ENCODE peak calls at places on chromosomes 13 and 19, in eight cellular contexts. J is BE2C; D is CD8-positive, alpha-beta T cell; B is stomach; O is hepatocyte; Z is upper lobe of right lung; U is Panc1; R is neural progenitor cell. M is an unnamed sample.

GRCh38 chr13:87235621-87236020 is 435.6 kb upstream of the SLITRK5 start:
- DNase-seq in J (no peak), D (no peak), B (no peak), O (no peak), Z (no peak), U (no peak), R (no peak), M (no peak)

GRCh38 chr19:53131732-53132131 is 978 bp downstream of the ZNF415 start:
- DNase-seq in J (no peak), D (no peak), B (no peak), O (no peak), Z (no peak), U (no peak), R (peak; percentile 14), M (no peak)

GRCh38 chr19:41951686-41952172 is 7.4 kb downstream of the RABAC1 start:
- DNase-seq in J (peak; percentile 86), D (peak; percentile 92), B (peak; percentile 87), O (peak; percentile 87), Z (peak; percentile 86), U (peak; percentile 57), R (peak; percentile 85), M (peak; percentile 74)

GRCh38 chr19:35267818-35268545 is 780 bp upstream of the USF2 start:
- DNase-seq in J (peak; percentile 75), D (peak; percentile 72), B (peak; percentile 78), O (peak; percentile 91), Z (peak; percentile 90), U (no peak), R (peak; percentile 89), M (peak; percentile 80)

GRCh38 chr13:60242231-60242630 is 78.5 kb upstream of the DIAPH3 start:
- DNase-seq in J (no peak), D (no peak), B (no peak), O (no peak), Z (no peak), U (no peak), R (no peak), M (no peak)

GRCh38 chr13:113669231-113669870 is 2.3 kb downstream of the GRK1 start:
- DNase-seq in J (peak; percentile 3), D (no peak), B (peak; percentile 16), O (no peak), Z (peak; percentile 36), U (no peak), R (no peak), M (no peak)

GRCh38 chr19:53868091-53868891 is 608 bp downstream of the MYADM start:
- DNase-seq in J (peak; percentile 51), D (peak; percentile 39), B (peak; percentile 44), O (peak; percentile 80), Z (peak; percentile 84), U (no peak), R (peak; percentile 73), M (peak; percentile 69)

GRCh38 chr13:95660981-95661581 is 15.9 kb upstream of the DNAJC3 start:
- DNase-seq in J (peak; percentile 64), D (no peak), B (no peak), O (peak; percentile 64), Z (no peak), U (no peak), R (peak; percentile 56), M (peak; percentile 74)

GRCh38 chr13:59880468-59880867 is 283.3 kb downstream of the DIAPH3 start:
- DNase-seq in J (no peak), D (no peak), B (no peak), O (no peak), Z (no peak), U (no peak), R (no peak), M (no peak)

GRCh38 chr13:23377603-23378002 is 55.9 kb downstream of the SACS start:
- DNase-seq in J (no peak), D (no peak), B (no peak), O (peak; percentile 27), Z (no peak), U (no peak), R (no peak), M (no peak)

GRCh38 chr19:45784096-45784495 is 1.8 kb upstream of the DMPK start:
- DNase-seq in J (no peak), D (no peak), B (no peak), O (no peak), Z (no peak), U (no peak), R (no peak), M (no peak)

GRCh38 chr19:20028611-20029010 is 10.7 kb downstream of the ZNF682 start:
- DNase-seq in J (no peak), D (no peak), B (no peak), O (no peak), Z (no peak), U (no peak), R (no peak), M (no peak)

GRCh38 chr13:32984857-32985626 is 31.2 kb upstream of the KL start:
- DNase-seq in J (no peak), D (no peak), B (peak; percentile 39), O (no peak), Z (no peak), U (peak; percentile 80), R (no peak), M (no peak)

GRCh38 chr19:4058696-4059492 is 7.8 kb downstream of the ZBTB7A start:
- DNase-seq in J (no peak), D (no peak), B (no peak), O (no peak), Z (no peak), U (no peak), R (no peak), M (no peak)

GRCh38 chr13:21089827-21090226 is 28.4 kb upstream of the LATS2 start:
- DNase-seq in J (no peak), D (no peak), B (no peak), O (no peak), Z (no peak), U (no peak), R (no peak), M (no peak)
- H3K4me1 ChIP-seq in J (no peaks in the 10 kb centered on the region), D (no peaks in the 10 kb centered on the region), B (no peaks in the 10 kb centered on the region), O (no peaks in the 10 kb centered on the region), Z (no peaks in the 10 kb centered on the region), U (no peaks in the 10 kb centered on the region), R (no peaks in the 10 kb centered on the region), M (no peaks in the 10 kb centered on the region)

GRCh38 chr19:32324631-32325215 is 20.7 kb upstream of the ZNF507 start:
- DNase-seq in J (no peak), D (no peak), B (no peak), O (no peak), Z (no peak), U (no peak), R (no peak), M (peak; percentile 33)
- TF ChIP-seq CTCF in J (no peak), D (no peak), B (no peak), O (peak; percentile 41), Z (no peak), U (peak; percentile 66), R (no peak), M (peak; percentile 31)

GRCh38 chr19:51600940-51601575 is 29.1 kb downstream of the SIGLEC5 start:
- DNase-seq in J (no peak), D (no peak), B (no peak), O (no peak), Z (no peak), U (no peak), R (no peak), M (peak; percentile 2)
- H3K4me1 ChIP-seq in J (no peaks in the 10 kb centered on the region), D (no peaks in the 10 kb centered on the region), B (peaks cover 6% of the 10 kb centered on the region), O (no peaks in the 10 kb centered on the region), Z (no peaks in the 10 kb centered on the region), U (no peaks in the 10 kb centered on the region), R (no peaks in the 10 kb centered on the region), M (no peaks in the 10 kb centered on the region)

GRCh38 chr19:14096272-14096992 is 5.9 kb upstream of the SAMD1 start:
- DNase-seq in J (no peak), D (no peak), B (no peak), O (no peak), Z (no peak), U (no peak), R (no peak), M (no peak)
- TF ChIP-seq CTCF in J (peak; percentile 30), D (no peak), B (no peak), O (no peak), Z (no peak), U (peak; percentile 36), R (no peak), M (peak; percentile 5)

DNA sequence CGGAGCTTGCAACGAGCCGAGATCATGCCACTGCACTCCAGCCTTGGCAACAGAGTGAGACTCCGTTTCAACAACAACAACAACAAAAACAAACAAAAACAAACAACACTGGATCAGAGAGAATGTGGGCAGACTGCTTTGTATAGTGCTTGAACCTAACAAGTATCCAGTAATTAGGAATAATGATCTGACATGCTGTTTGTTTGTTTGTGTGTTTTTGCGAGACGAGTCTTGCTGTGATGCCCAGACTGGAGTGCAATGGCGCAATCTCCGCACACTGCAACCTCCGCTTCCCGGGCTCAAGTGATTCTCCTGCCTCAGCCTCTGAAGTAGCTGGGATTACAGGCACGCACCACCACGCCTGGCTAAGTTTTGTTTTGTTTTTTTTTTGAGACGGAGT is 14.0 kb downstream of the SAE1 start:
- DNase-seq in J (no peak), D (no peak), B (no peak), O (no peak), Z (no peak), U (no peak), R (no peak), M (no peak)
- H3K4me1 ChIP-seq in J (no peaks in the 10 kb centered on the region), D (peaks cover 47% of the 10 kb centered on the region), B (peaks cover 45% of the 10 kb centered on the region), O (no peaks in the 10 kb centered on the region), Z (no peaks in the 10 kb centered on the region), U (peaks cover 6% of the 10 kb centered on the region), R (no peaks in the 10 kb centered on the region), M (no peaks in the 10 kb centered on the region)

DNA sequence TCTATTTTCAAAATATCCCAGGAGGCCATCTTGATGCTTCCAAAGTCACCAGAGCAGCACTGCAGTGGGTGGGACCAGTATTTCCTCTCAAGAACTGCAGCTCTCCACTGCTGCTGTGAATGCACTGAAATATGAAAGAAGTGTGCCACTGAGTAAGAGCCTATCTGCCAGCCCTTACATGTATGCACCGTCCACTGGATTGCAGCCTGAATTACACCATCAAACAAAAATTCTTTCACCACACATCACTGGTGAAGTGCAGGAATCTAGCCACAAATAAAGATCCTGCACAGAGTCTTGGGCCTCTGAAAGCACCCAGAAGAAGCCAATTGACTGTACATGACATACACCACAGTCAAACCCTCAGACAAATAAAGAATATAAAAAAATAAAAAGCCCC is 249.0 kb downstream of the LHFPL6 start:
- DNase-seq in J (no peak), D (no peak), B (no peak), O (no peak), Z (no peak), U (no peak), R (no peak), M (peak; percentile 73)
- TF ChIP-seq CTCF in J (no peak), D (no peak), B (no peak), O (no peak), Z (no peak), U (no peak), R (no peak), M (no peak)

GRCh38 chr13:110445183-110445582 is 116.3 kb downstream of the RAB20 start:
- DNase-seq in J (no peak), D (no peak), B (no peak), O (no peak), Z (no peak), U (no peak), R (no peak), M (peak; percentile 18)
- H3K4me1 ChIP-seq in J (peaks cover 6% of the 10 kb centered on the region), D (no peaks in the 10 kb centered on the region), B (peaks cover 36% of the 10 kb centered on the region), O (peaks cover 16% of the 10 kb centered on the region), Z (no peaks in the 10 kb centered on the region), U (no peaks in the 10 kb centered on the region), R (no peaks in the 10 kb centered on the region), M (peaks cover 8% of the 10 kb centered on the region)

M was measured in cardiac muscle cell.